ENCODE peak calls at places on chromosomes 13 and 19, in nine cellular contexts. E is RPMI7951, V is hepatocyte, I is amniotic stem cell, X is midbrain, T is GM23338, Z is RCC 7860, N is H54, B is T-helper 1 cell. Y is an unnamed sample.

GRCh38 chr13:71244181-71244580 is 622.8 kb downstream of the DACH1 start:
- DNase-seq in I (no peak), T (no peak), N (no peak), X (no peak), B (no peak), E (no peak), V (no peak), Z (no peak), Y (no peak)

GRCh38 chr19:19551862-19552192 is 13.8 kb downstream of the CILP2 start:
- DNase-seq in I (no peak), B (no peak), T (no peak), N (no peak), X (no peak), Z (no peak), E (no peak), V (no peak), Y (no peak)

GRCh38 chr13:102799544-102800144 is 725 bp downstream of the BIVM start:
- DNase-seq in V (peak; percentile 43), N (peak; percentile 49), B (no peak), Z (no peak), X (peak; percentile 69), E (peak; percentile 32), I (no peak), T (peak; percentile 21), Y (peak; percentile 27)

GRCh38 chr19:49957262-49957915 is 3.6 kb downstream of the SIGLEC11 start:
- DNase-seq in Z (no peak), I (no peak), N (no peak), V (no peak), X (no peak), B (no peak), T (no peak), E (no peak), Y (no peak)

GRCh38 chr19:13281567-13282291 is 131.5 kb downstream of the IER2 start:
- DNase-seq in T (peak; percentile 18), X (peak; percentile 1), N (no peak), B (no peak), Z (no peak), E (no peak), V (no peak), I (no peak), Y (no peak)

GRCh38 chr13:113589961-113590339 is 5.4 kb downstream of the TFDP1 start:
- DNase-seq in Z (no peak), X (no peak), B (no peak), T (no peak), E (no peak), N (no peak), I (no peak), V (no peak), Y (no peak)

GRCh38 chr13:46468570-46468969 is 81.5 kb upstream of the RUBCNL start:
- DNase-seq in I (no peak), V (no peak), T (no peak), X (no peak), B (no peak), Z (no peak), N (no peak), E (no peak), Y (no peak)

GRCh38 chr19:5292453-5292842 is 48.2 kb downstream of the PTPRS start:
- DNase-seq in T (no peak), E (no peak), B (no peak), I (no peak), Z (no peak), V (peak; percentile 72), N (no peak), X (no peak), Y (no peak)

GRCh38 chr19:45428385-45429231 is 4.9 kb upstream of the ERCC1 start:
- DNase-seq in B (no peak), X (no peak), N (no peak), V (peak; percentile 81), Z (no peak), E (peak; percentile 79), I (peak; percentile 24), T (peak; percentile 84), Y (peak; percentile 53)

GRCh38 chr19:1045247-1045603 is 5.3 kb downstream of the ABCA7 start:
- DNase-seq in N (peak; percentile 75), T (peak; percentile 98), Z (no peak), V (no peak), B (peak; percentile 59), I (no peak), E (no peak), X (no peak), Y (peak; percentile 58)

GRCh38 chr13:51629711-51630575 is 45.7 kb downstream of the WDFY2 start:
- DNase-seq in B (no peak), T (no peak), E (no peak), V (no peak), N (no peak), X (no peak), Z (no peak), I (peak; percentile 9), Y (no peak)

GRCh38 chr19:9597027-9597426 is 12.7 kb upstream of the ZNF121 start:
- DNase-seq in X (no peak), T (no peak), N (peak; percentile 27), E (peak; percentile 72), I (peak; percentile 74), B (no peak), V (no peak), Z (peak; percentile 78), Y (peak; percentile 83)

Y was measured in Daoy.